ENCODE peak calls at places on chromosomes 11 and 22, in nine cellular contexts. N is SJSA1, J is PC-9, L is heart left ventricle, K is small intestine, R is aorta, U is colonic mucosa, B is adrenal gland, C is endothelial cell of umbilical vein. A is an unnamed sample.

GRCh38 chr22:30837531-30837930 is 131.0 kb downstream of the MORC2 start:
- DNase-seq in N (no peak), J (no peak), L (no peak), K (no peak), R (no peak), U (no peak), B (no peak), C (no peak), A (no peak)

GRCh38 chr11:8330896-8331295 is 67.2 kb upstream of the LMO1 start:
- DNase-seq in N (no peak), J (no peak), L (no peak), K (no peak), R (peak; percentile 30), U (no peak), B (no peak), C (no peak), A (no peak)

GRCh38 chr22:31185056-31185455 is 25.1 kb downstream of the RNF185 start:
- DNase-seq in N (no peak), J (no peak), L (no peak), K (no peak), R (no peak), U (no peak), B (no peak), C (no peak), A (no peak)

GRCh38 chr11:122984186-122985011 is 2.8 kb upstream of the BSX start:
- DNase-seq in N (no peak), J (peak; percentile 15), L (no peak), K (no peak), R (no peak), U (no peak), B (no peak), C (no peak), A (no peak)

GRCh38 chr11:936199-936598 is 10.5 kb downstream of the AP2A2 start:
- DNase-seq in N (no peak), J (no peak), L (no peak), K (peak; percentile 81), R (no peak), U (no peak), B (no peak), C (no peak), A (no peak)

GRCh38 chr11:14185461-14185860 is 173.5 kb downstream of the RRAS2 start:
- DNase-seq in N (no peak), J (no peak), L (no peak), K (no peak), R (no peak), U (no peak), B (no peak), C (no peak), A (no peak)

GRCh38 chr11:45094958-45095690 is 51.3 kb upstream of the PRDM11 start:
- DNase-seq in N (no peak), J (no peak), L (no peak), K (no peak), R (no peak), U (peak; percentile 7), B (no peak), C (no peak), A (no peak)

GRCh38 chr22:48979482-48979881 is 848.2 kb downstream of the BRD1 start:
- DNase-seq in N (no peak), J (no peak), L (no peak), K (no peak), R (no peak), U (no peak), B (no peak), C (no peak), A (no peak)

GRCh38 chr11:114892381-114893197 is 214.3 kb downstream of the NXPE2 start:
- DNase-seq in N (no peak), J (no peak), L (no peak), K (no peak), R (no peak), U (peak; percentile 28), B (no peak), C (no peak), A (peak; percentile 57)

GRCh38 chr11:32172771-32173170 is 81.9 kb downstream of the RCN1 start:
- DNase-seq in N (no peak), J (no peak), L (peak; percentile 29), K (no peak), R (no peak), U (no peak), B (no peak), C (no peak), A (no peak)

GRCh38 chr11:18081551-18081950 is 24.3 kb downstream of the SAAL1 start:
- DNase-seq in N (no peak), J (no peak), L (no peak), K (no peak), R (no peak), U (no peak), B (no peak), C (peak; percentile 5), A (no peak)

GRCh38 chr11:57785072-57785471 is 23.5 kb downstream of the CTNND1 start:
- DNase-seq in N (no peak), J (no peak), L (no peak), K (no peak), R (no peak), U (no peak), B (no peak), C (no peak), A (no peak)

GRCh38 chr22:39496131-39496838 is 5.8 kb upstream of the MIEF1 start:
- DNase-seq in N (peak; percentile 43), J (peak; percentile 59), L (peak; percentile 88), K (peak; percentile 86), R (peak; percentile 86), U (peak; percentile 79), B (peak; percentile 92), C (peak; percentile 60), A (peak; percentile 81)

GRCh38 chr11:68889948-68890446 is 13.6 kb downstream of the MRPL21 start:
- DNase-seq in N (peak; percentile 82), J (no peak), L (peak; percentile 80), K (no peak), R (peak; percentile 71), U (peak; percentile 28), B (peak; percentile 46), C (no peak), A (peak; percentile 83)

GRCh38 chr22:28043269-28043668 is 124.2 kb upstream of the PITPNB start:
- DNase-seq in N (no peak), J (no peak), L (no peak), K (no peak), R (no peak), U (no peak), B (no peak), C (no peak), A (peak; percentile 22)

GRCh38 chr11:108853864-108854263 is 189.0 kb downstream of the DDX10 start:
- DNase-seq in N (peak; percentile 1), J (no peak), L (peak; percentile 35), K (peak; percentile 17), R (no peak), U (no peak), B (no peak), C (peak; percentile 49), A (no peak)

GRCh38 chr22:38419121-38419863 is 35.7 kb downstream of the KCNJ4 start:
- DNase-seq in N (no peak), J (peak; percentile 11), L (peak; percentile 21), K (no peak), R (peak; percentile 35), U (no peak), B (no peak), C (no peak), A (no peak)

GRCh38 chr11:60953781-60954180 is 1.8 kb upstream of the SLC15A3 start:
- DNase-seq in N (no peak), J (no peak), L (no peak), K (no peak), R (peak; percentile 73), U (no peak), B (no peak), C (peak; percentile 29), A (no peak)

GRCh38 chr22:23110190-23110921 is 31.4 kb downstream of the RSPH14 start:
- DNase-seq in N (no peak), J (no peak), L (no peak), K (no peak), R (no peak), U (no peak), B (no peak), C (peak; percentile 39), A (peak; percentile 64)

GRCh38 chr11:73158356-73159051 is 16.4 kb upstream of the FCHSD2 start:
- DNase-seq in N (peak; percentile 31), J (no peak), L (no peak), K (peak; percentile 26), R (no peak), U (no peak), B (no peak), C (no peak), A (no peak)
- H3K4me3 ChIP-seq in N (no peak overlapping the region), J (no peak overlapping the region), L (no peak overlapping the region), K (no peak overlapping the region), R (no peak overlapping the region), U (no peak overlapping the region), B (no peak overlapping the region), C (no peak overlapping the region), A (no peak overlapping the region)

DNA sequence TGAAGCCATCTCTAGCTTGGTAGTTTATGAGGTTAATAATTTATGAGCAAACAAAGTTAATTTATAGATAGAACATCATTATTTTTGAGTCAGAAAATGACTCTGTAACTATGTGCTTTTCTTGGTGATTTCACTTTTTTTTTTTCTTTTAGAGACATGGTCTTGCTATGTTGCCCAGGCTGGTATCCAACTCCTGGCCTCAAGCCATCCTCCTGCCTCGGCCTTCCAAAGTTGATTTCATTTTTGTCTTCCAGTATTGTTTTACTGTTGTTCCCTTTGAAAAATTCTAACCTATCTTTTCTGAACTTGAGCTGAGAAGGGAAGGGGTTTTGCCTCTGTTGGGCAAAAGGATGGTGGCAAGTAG is 706 bp upstream of the CXCR5 start:
- DNase-seq in N (no peak), J (no peak), L (no peak), K (no peak), R (no peak), U (no peak), B (no peak), C (no peak), A (no peak)
- H3K4me1 ChIP-seq in N (peaks cover 8% of the 10 kb centered on the region), J (peaks cover 18% of the 10 kb centered on the region), L (peaks cover 7% of the 10 kb centered on the region), K (no peaks in the 10 kb centered on the region), R (no peaks in the 10 kb centered on the region), U (no peaks in the 10 kb centered on the region), B (peaks cover 6% of the 10 kb centered on the region), C (no peaks in the 10 kb centered on the region), A (no peaks in the 10 kb centered on the region)

DNA sequence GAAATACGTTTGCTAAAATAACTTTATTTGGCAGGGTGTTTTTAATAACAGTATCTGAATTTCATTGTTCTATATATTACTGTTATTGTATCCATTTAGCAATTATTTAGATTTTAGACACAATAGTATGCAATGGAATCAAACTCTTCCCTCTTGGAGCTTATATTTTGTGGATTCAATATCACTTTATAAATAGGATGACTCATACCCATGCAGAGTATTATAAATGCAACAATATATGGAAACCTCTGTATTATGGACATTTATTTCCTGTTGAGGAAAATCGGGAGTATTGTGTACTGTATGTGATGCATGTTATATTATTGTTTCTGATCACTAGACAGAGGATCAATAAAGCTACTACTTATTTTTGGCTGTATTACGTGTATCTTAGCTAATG is 721 bp downstream of the METTL15 start:
- DNase-seq in N (peak; percentile 22), J (peak; percentile 40), L (no peak), K (no peak), R (no peak), U (no peak), B (no peak), C (peak; percentile 53), A (no peak)
- H3K4me3 ChIP-seq in N (peak overlapping the region; percentile 60), J (peak overlapping the region; percentile 93), L (peak overlapping the region; percentile 47), K (no peak overlapping the region), R (no peak overlapping the region), U (peak overlapping the region; percentile 51), B (no peak overlapping the region), C (peak overlapping the region; percentile 21), A (peak overlapping the region; percentile 91)

DNA sequence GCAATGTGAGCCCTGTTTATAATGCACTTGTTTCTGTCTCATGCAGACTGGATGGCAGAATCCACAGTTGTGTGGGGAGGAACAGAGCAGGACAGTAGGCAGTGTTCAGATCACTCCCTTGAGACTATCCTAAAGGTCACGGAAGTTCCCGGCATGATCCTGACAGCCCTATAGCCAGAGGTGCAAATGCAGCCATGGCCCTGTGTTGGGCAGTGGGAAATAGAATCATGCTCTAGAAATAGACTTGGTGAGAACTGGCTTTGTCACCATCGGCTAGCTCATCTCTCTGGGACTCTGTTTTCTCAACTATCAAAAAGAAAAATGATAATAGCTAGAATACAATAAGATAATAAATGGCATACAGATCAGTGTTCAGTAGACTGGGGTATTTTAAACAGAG is 123.2 kb downstream of the FEZ1 start:
- DNase-seq in N (no peak), J (no peak), L (peak; percentile 24), K (no peak), R (peak; percentile 18), U (no peak), B (no peak), C (no peak), A (no peak)
- H3K4me1 ChIP-seq in N (no peaks in the 10 kb centered on the region), J (no peaks in the 10 kb centered on the region), L (peaks cover 45% of the 10 kb centered on the region), K (no peaks in the 10 kb centered on the region), R (no peaks in the 10 kb centered on the region), U (no peaks in the 10 kb centered on the region), B (no peaks in the 10 kb centered on the region), C (no peaks in the 10 kb centered on the region), A (peaks cover 7% of the 10 kb centered on the region)

A was measured in BE2C.